ENCODE peak calls at places on chromosomes 13 and 19, in six cellular contexts. T is PC-3, J is PC-9, F is neural progenitor cell, C is H9, K is SK-N-SH. A is an unnamed sample.

GRCh38 chr13:41848435-41849255 is 112.3 kb downstream of the VWA8 start:
- DNase-seq in T (no peak), J (no peak), F (no peak), C (no peak), K (no peak), A (peak)

GRCh38 chr19:50272263-50272897 is 56.8 kb downstream of the KCNC3 start:
- DNase-seq in T (no peak), J (no peak), F (no peak), C (no peak), K (no peak), A (no peak)

GRCh38 chr19:51131780-51132680 is 7.3 kb downstream of the SIGLEC9 start:
- DNase-seq in T (no peak), J (peak), F (peak), C (no peak), K (peak), A (no peak)

GRCh38 chr19:13099073-13099999 is 3.3 kb downstream of the LYL1 start:
- DNase-seq in T (no peak), J (no peak), F (peak), C (peak), K (no peak), A (no peak)

GRCh38 chr13:108961542-108962125 is 332.2 kb downstream of the MYO16 start:
- DNase-seq in T (peak), J (no peak), F (peak), C (no peak), K (peak), A (peak)

GRCh38 chr13:94143624-94144350 is 335.7 kb downstream of the DCT start:
- DNase-seq in T (no peak), J (no peak), F (no peak), C (peak), K (no peak), A (no peak)

GRCh38 chr13:26561636-26562537 is 4.4 kb downstream of the WASF3 start:
- DNase-seq in T (no peak), J (no peak), F (peak), C (no peak), K (peak), A (no peak)

GRCh38 chr19:13013649-13014048 is 18.4 kb downstream of the NFIX start:
- DNase-seq in T (peak), J (no peak), F (no peak), C (no peak), K (no peak), A (no peak)

GRCh38 chr19:11942843-11943108 is 17.9 kb downstream of the ZNF700 start:
- DNase-seq in T (peak), J (no peak), F (no peak), C (no peak), K (no peak), A (peak)

GRCh38 chr19:58409010-58409790 is 751 bp downstream of the ZNF584 start:
- DNase-seq in T (peak), J (no peak), F (peak), C (peak), K (peak), A (peak)

GRCh38 chr19:3986260-3987041 is 1.2 kb upstream of the EEF2 start:
- DNase-seq in T (peak), J (peak), F (peak), C (peak), K (peak), A (peak)

GRCh38 chr13:21673592-21674270 is 2.9 kb downstream of the FGF9 start:
- DNase-seq in T (peak), J (no peak), F (peak), C (peak), K (peak), A (peak)

GRCh38 chr19:44808463-44809371 is at the start of gene BCAM:
- DNase-seq in T (peak), J (peak), F (peak), C (peak), K (peak), A (no peak)

GRCh38 chr13:80419416-80419815 is 78.5 kb upstream of the SPRY2 start:
- DNase-seq in T (no peak), J (no peak), F (no peak), C (no peak), K (no peak), A (no peak)
- H3K4me2 ChIP-seq in T (no peak), J (no peak), F (no peak), C (no peak), K (no peak), A (no peak)

GRCh38 chr19:7267792-7268736 is 26.1 kb downstream of the INSR start:
- DNase-seq in T (no peak), J (no peak), F (no peak), C (no peak), K (no peak), A (no peak)
- H3K4me2 ChIP-seq in T (no peak), J (peak), F (no peak), C (no peak), K (no peak), A (no peak)

DNA sequence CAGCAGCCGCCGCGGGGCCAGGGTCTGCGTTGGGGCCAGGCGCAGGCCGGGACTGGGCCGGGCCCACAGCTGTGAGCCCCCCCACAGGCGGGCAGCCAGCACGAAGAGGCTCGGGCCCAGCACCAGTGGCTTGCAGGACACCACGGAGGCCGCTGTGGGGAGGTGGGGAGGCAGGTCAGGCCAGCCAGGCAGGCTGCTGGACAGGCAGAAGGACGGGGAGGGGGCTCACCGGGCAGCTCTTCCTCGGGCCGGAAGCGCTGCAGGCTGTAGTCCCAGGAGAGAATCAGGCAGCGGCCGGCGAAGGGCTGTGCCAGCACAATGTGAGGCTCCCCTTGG is 8.3 kb downstream of the LGI4 start:
- DNase-seq in T (no peak), J (no peak), F (peak), C (peak), K (no peak), A (no peak)
- H3K4me2 ChIP-seq in T (no peak), J (no peak), F (no peak), C (no peak), K (no peak), A (no peak)

GRCh38 chr19:1470864-1471513 is 8.0 kb downstream of the C19orf25 start:
- DNase-seq in T (peak), J (no peak), F (peak), C (peak), K (no peak), A (no peak)
- H3K4me2 ChIP-seq in T (peak), J (peak), F (peak), C (peak), K (no peak), A (no peak)

GRCh38 chr13:24905242-24905641 is 141.3 kb downstream of the RNF17 start:
- DNase-seq in T (peak), J (no peak), F (no peak), C (no peak), K (no peak), A (no peak)
- H3K4me2 ChIP-seq in T (no peak), J (no peak), F (no peak), C (no peak), K (no peak), A (no peak)

GRCh38 chr13:74452176-74452575 is 318.0 kb upstream of the KLF12 start:
- DNase-seq in T (no peak), J (no peak), F (no peak), C (no peak), K (no peak), A (no peak)

GRCh38 chr13:74450976-74451375 is 316.8 kb upstream of the KLF12 start:
- DNase-seq in T (no peak), J (no peak), F (no peak), C (no peak), K (no peak), A (no peak)

GRCh38 chr13:74449811-74450524 is 315.8 kb upstream of the KLF12 start:
- DNase-seq in T (no peak), J (no peak), F (no peak), C (no peak), K (no peak), A (no peak)

GRCh38 chr13:74452881-74453280 is 318.7 kb upstream of the KLF12 start:
- DNase-seq in T (no peak), J (no peak), F (no peak), C (no peak), K (no peak), A (no peak)

DNA sequence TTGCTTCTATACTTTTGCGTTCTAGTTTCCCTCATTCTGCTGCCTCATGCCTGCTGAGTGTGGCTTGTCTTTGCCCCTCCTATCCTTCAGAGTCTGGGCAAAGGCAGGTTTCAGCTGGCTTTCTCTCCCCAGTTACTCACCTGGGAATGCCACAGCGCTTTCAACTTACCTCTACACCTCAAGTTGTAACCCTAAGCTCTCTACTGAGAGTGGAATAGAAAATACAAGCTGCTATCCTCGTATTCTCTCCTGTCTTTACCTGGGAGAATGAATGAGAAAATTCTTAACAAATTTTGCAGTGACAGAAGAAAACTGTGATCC is 316.3 kb upstream of the KLF12 start:
- DNase-seq in T (no peak), J (no peak), F (no peak), C (no peak), K (no peak), A (no peak)
- H3K4me2 ChIP-seq in T (no peak), J (no peak), F (no peak), C (no peak), K (no peak), A (no peak)

DNA sequence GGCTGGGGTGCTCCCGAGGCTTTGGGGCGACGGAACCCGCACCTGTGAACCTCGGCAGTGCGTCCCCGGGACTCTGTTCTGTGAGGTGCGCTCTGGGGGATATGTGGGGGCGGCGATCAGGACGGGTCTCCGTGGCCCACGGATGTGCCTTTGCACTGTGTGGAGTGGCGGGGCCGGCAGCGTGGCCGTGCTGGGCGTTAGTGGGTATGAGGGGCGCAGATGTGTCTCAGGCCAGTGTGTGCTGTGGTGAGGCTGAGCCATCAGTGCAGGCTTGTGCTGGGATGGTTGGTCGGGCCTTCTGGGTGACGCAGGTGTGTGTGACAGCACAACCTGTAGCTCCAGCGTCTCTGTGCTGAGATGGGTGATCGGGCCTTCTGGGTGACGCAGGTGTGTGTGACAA is 16.9 kb downstream of the ZNF331 start:
- DNase-seq in T (no peak), J (no peak), F (no peak), C (no peak), K (no peak), A (no peak)
- H3K4me2 ChIP-seq in T (peak), J (no peak), F (no peak), C (no peak), K (peak), A (peak)

DNA sequence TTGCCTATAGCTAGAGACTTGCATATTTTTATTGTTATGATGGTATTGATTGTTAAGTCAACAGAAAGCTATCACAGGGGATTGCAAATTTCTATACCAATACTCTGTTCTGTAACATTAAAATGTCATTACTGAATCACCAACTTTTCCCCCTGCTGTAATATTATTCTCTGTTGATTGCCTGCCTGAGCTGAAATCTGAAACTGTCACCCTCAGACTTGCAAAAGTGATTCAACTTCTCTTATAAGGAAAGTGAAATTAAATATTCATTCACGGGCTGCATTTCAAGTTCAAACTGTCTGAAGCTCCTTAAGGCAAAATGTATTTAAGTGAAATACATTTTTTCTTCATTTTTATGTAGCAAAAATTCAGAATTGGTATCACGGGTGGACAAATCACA is 723.2 kb downstream of the PCDH9 start:
- DNase-seq in T (no peak), J (no peak), F (no peak), C (no peak), K (no peak), A (no peak)
- H3K4me2 ChIP-seq in T (no peak), J (no peak), F (no peak), C (no peak), K (no peak), A (peak)

DNA sequence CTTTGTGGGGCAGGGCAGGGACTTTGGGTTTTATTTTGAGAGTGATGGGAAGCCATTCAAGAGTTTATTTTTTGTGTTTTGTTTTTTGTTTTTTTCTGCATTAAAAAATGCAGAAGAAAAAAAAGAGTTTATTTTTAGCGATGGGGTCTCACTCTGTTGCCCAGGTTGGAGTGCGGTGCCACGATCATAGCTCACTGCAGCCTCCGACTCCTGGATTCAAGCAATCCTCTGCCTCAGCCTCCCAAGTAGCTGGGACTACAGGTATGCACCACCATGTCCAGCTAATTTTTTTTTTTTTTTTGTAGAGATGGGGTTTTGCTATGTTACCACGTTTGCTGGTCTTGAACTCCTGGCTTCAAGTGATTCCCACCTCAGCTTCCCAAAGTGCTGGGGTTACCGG is 12.5 kb upstream of the CA11 start:
- DNase-seq in T (no peak), J (no peak), F (no peak), C (no peak), K (no peak), A (no peak)
- H3K4me2 ChIP-seq in T (no peak), J (no peak), F (no peak), C (no peak), K (no peak), A (no peak)